ENCODE peak calls at places on chromosomes 1 and 21, in six cellular contexts. J is activated T-cell treated with anti-CD3 and anti-CD28 coated beads, Interleukin-2, amount 50 U/mL, for 24 hours; T is effector CD8-positive, alpha-beta T cell; X is coronary artery; Y is T-helper 17 cell; M is NCI-H2081 treated with DMSO at 0.1 percent for 48 hours. S is an unnamed sample.

GRCh38 chr1:3918966-3919611 is 19.0 kb upstream of the C1orf174 start:
- DNase-seq in J (no peak), T (no peak), X (no peak), Y (no peak), M (no peak), S (no peak)

GRCh38 chr1:70361727-70362413 is 7.3 kb upstream of the ANKRD13C start:
- DNase-seq in J (no peak), T (no peak), X (no peak), Y (no peak), M (no peak), S (no peak)

GRCh38 chr1:198903203-198903602 is 264.4 kb downstream of the PTPRC start:
- DNase-seq in J (no peak), T (no peak), X (no peak), Y (no peak), M (no peak), S (no peak)

GRCh38 chr1:2228684-2229031 is 539 bp downstream of the SKI start:
- DNase-seq in J (no peak), T (no peak), X (no peak), Y (no peak), M (no peak), S (no peak)

GRCh38 chr1:59008599-59009347 is 224.9 kb upstream of the JUN start:
- DNase-seq in J (no peak), T (no peak), X (peak), Y (no peak), M (no peak), S (no peak)

GRCh38 chr1:165960881-165961280 is 133.5 kb downstream of the UCK2 start:
- DNase-seq in J (no peak), T (no peak), X (no peak), Y (no peak), M (no peak), S (no peak)

GRCh38 chr1:205812271-205812877 is 624 bp downstream of the SLC41A1 start:
- DNase-seq in J (peak), T (no peak), X (no peak), Y (no peak), M (no peak), S (no peak)

GRCh38 chr1:181101581-181102226 is 13.2 kb downstream of the IER5 start:
- DNase-seq in J (no peak), T (no peak), X (no peak), Y (no peak), M (peak), S (no peak)

GRCh38 chr21:45618846-45619485 is 24.6 kb upstream of the PCBP3 start:
- DNase-seq in J (peak), T (no peak), X (no peak), Y (no peak), M (no peak), S (no peak)

GRCh38 chr1:31372961-31373896 is at the start of gene FABP3:
- DNase-seq in J (peak), T (no peak), X (peak), Y (no peak), M (no peak), S (no peak)

GRCh38 chr1:59994302-59995198 is 68.0 kb upstream of the CYP2J2 start:
- DNase-seq in J (no peak), T (no peak), X (no peak), Y (no peak), M (no peak), S (no peak)

GRCh38 chr1:209835782-209836298 is 8.1 kb downstream of the UTP25 start:
- DNase-seq in J (no peak), T (no peak), X (no peak), Y (no peak), M (no peak), S (no peak)

GRCh38 chr21:45003331-45004058 is 63.7 kb downstream of the SLX9 start:
- DNase-seq in J (no peak), T (no peak), X (no peak), Y (no peak), M (no peak), S (no peak)

GRCh38 chr1:160144921-160145320 is 6.5 kb upstream of the ATP1A4 start:
- DNase-seq in J (no peak), T (no peak), X (no peak), Y (no peak), M (no peak), S (no peak)

GRCh38 chr1:208247696-208248095 is 3.5 kb upstream of the PLXNA2 start:
- DNase-seq in J (no peak), T (no peak), X (no peak), Y (no peak), M (no peak), S (no peak)

GRCh38 chr1:64505232-64505943 is 35.5 kb downstream of the CACHD1 start:
- DNase-seq in J (peak), T (peak), X (no peak), Y (no peak), M (no peak), S (no peak)

GRCh38 chr21:39189857-39190604 is 6.8 kb upstream of the PSMG1 start:
- DNase-seq in J (no peak), T (no peak), X (no peak), Y (no peak), M (no peak), S (no peak)

GRCh38 chr1:86515597-86515996 is 31.3 kb upstream of the CLCA4 start:
- DNase-seq in J (no peak), T (no peak), X (no peak), Y (no peak), M (no peak), S (no peak)

GRCh38 chr1:211715976-211716375 is 40.6 kb upstream of the NEK2 start:
- DNase-seq in J (no peak), T (no peak), X (no peak), Y (no peak), M (no peak), S (no peak)

GRCh38 chr1:216721878-216722277 is 1.4 kb downstream of the ESRRG start:
- DNase-seq in J (no peak), T (no peak), X (no peak), Y (no peak), M (no peak), S (no peak)

GRCh38 chr21:45459171-45460010 is 54.4 kb downstream of the COL18A1 start:
- DNase-seq in J (no peak), T (no peak), X (no peak), Y (no peak), M (no peak), S (no peak)

GRCh38 chr1:180953791-180954721 is 41.4 kb downstream of the KIAA1614 start:
- DNase-seq in J (peak), T (peak), X (peak), Y (peak), M (no peak), S (no peak)

GRCh38 chr1:50265790-50266314 is 157.1 kb downstream of the ELAVL4 start:
- DNase-seq in J (no peak), T (no peak), X (no peak), Y (no peak), M (no peak), S (no peak)

GRCh38 chr1:17540255-17541001 is 930 bp downstream of the ARHGEF10L start:
- DNase-seq in J (no peak), T (no peak), X (peak), Y (no peak), M (no peak), S (no peak)

GRCh38 chr21:15171546-15171945 is 106.7 kb upstream of the NRIP1 start:
- DNase-seq in J (no peak), T (no peak), X (no peak), Y (no peak), M (no peak), S (no peak)

GRCh38 chr21:16075594-16076282 is 346.0 kb downstream of the USP25 start:
- DNase-seq in J (no peak), T (no peak), X (no peak), Y (no peak), M (no peak), S (no peak)

GRCh38 chr1:7369866-7370265 is 401.2 kb upstream of the VAMP3 start:
- DNase-seq in J (no peak), T (no peak), X (no peak), Y (no peak), M (no peak), S (no peak)

GRCh38 chr21:16002872-16003466 is 273.2 kb downstream of the USP25 start:
- DNase-seq in J (no peak), T (no peak), X (no peak), Y (no peak), M (no peak), S (no peak)

GRCh38 chr1:119946724-119947123 is 50.4 kb upstream of the ADAM30 start:
- DNase-seq in J (no peak), T (no peak), X (no peak), Y (no peak), M (no peak), S (no peak)

GRCh38 chr1:218467101-218467728 is 122.1 kb downstream of the TGFB2 start:
- DNase-seq in J (no peak), T (no peak), X (no peak), Y (no peak), M (no peak), S (no peak)

GRCh38 chr1:3275471-3276340 is 178.8 kb upstream of the ARHGEF16 start:
- DNase-seq in J (no peak), T (no peak), X (peak), Y (no peak), M (no peak), S (no peak)

GRCh38 chr1:10475510-10475909 is 760 bp downstream of the PEX14 start:
- DNase-seq in J (no peak), T (no peak), X (no peak), Y (no peak), M (no peak), S (no peak)

GRCh38 chr1:177858222-177858894 is 111.5 kb downstream of the SEC16B start:
- DNase-seq in J (no peak), T (no peak), X (no peak), Y (no peak), M (no peak), S (no peak)

S was measured in glomerular endothelial cell.